ENCODE peak calls at places on chromosomes 5 and 9, in five cellular contexts. Z is hippocampal formation, X is EH, H is HFF-Myc, S is BJ. U is an unnamed sample.

GRCh38 chr9:136681945-136682699 is 5.1 kb downstream of the AGPAT2 start:
- DNase-seq in H (no peak), X (no peak), Z (no peak), S (no peak), U (no peak)

GRCh38 chr5:9483779-9484178 is 62.1 kb downstream of the SEMA5A start:
- DNase-seq in X (peak), H (no peak), S (no peak), Z (no peak), U (no peak)

GRCh38 chr5:176853151-176853793 is 42.9 kb downstream of the UNC5A start:
- DNase-seq in H (no peak), X (no peak), S (no peak), Z (no peak), U (no peak)

GRCh38 chr9:85142461-85143401 is 473.2 kb downstream of the NTRK2 start:
- DNase-seq in Z (peak), X (peak), S (no peak), H (peak), U (no peak)

GRCh38 chr5:74017786-74018211 is 391.8 kb downstream of the ARHGEF28 start:
- DNase-seq in S (peak), Z (peak), H (no peak), X (peak), U (peak)

GRCh38 chr9:137301086-137301947 is 754 bp downstream of the NRARP start:
- DNase-seq in H (no peak), Z (no peak), X (peak), S (no peak), U (no peak)

GRCh38 chr9:36623280-36623679 is 50.6 kb downstream of the MELK start:
- DNase-seq in Z (no peak), H (no peak), X (peak), S (no peak), U (peak)

GRCh38 chr5:146813748-146814147 is 64.8 kb downstream of the PPP2R2B start:
- DNase-seq in H (no peak), Z (no peak), X (no peak), S (no peak), U (no peak)

GRCh38 chr5:82018462-82018861 is 46.6 kb downstream of the ATG10 start:
- DNase-seq in Z (no peak), S (no peak), X (peak), H (no peak), U (no peak)

GRCh38 chr5:67493676-67494075 is 297.1 kb upstream of the CD180 start:
- DNase-seq in X (peak), S (no peak), Z (peak), H (no peak), U (no peak)

GRCh38 chr5:79503794-79504495 is 10.0 kb downstream of the HOMER1 start:
- DNase-seq in S (no peak), X (no peak), Z (no peak), H (no peak), U (no peak)

GRCh38 chr9:107213561-107214028 is 69.5 kb upstream of the RAD23B start:
- DNase-seq in X (peak), S (peak), Z (no peak), H (peak), U (peak)

GRCh38 chr9:8649157-8649556 is 849.6 kb upstream of the DMAC1 start:
- DNase-seq in H (no peak), S (no peak), X (no peak), Z (no peak), U (no peak)

GRCh38 chr9:71646131-71646530 is 122.2 kb downstream of the CEMIP2 start:
- DNase-seq in X (no peak), S (no peak), H (no peak), Z (no peak), U (no peak)

GRCh38 chr5:6801236-6801635 is 88.0 kb downstream of the TENT4A start:
- DNase-seq in H (no peak), S (no peak), X (no peak), Z (no peak), U (no peak)

GRCh38 chr5:94903719-94904118 is 285.2 kb downstream of the SLF1 start:
- DNase-seq in Z (no peak), H (no peak), S (no peak), X (no peak), U (no peak)

GRCh38 chr9:133799716-133800115 is 61.6 kb upstream of the SARDH start:
- DNase-seq in S (no peak), X (no peak), Z (no peak), H (no peak), U (no peak)

GRCh38 chr5:143435207-143435657 is 31.7 kb upstream of the NR3C1 start:
- DNase-seq in X (peak), S (no peak), Z (peak), H (no peak), U (no peak)

GRCh38 chr9:98365227-98365669 is 109.8 kb upstream of the TBC1D2 start:
- DNase-seq in Z (no peak), X (peak), S (no peak), H (peak), U (peak)

GRCh38 chr5:16528382-16528849 is 62.8 kb upstream of the ZNF622 start:
- DNase-seq in X (no peak), S (no peak), Z (no peak), H (no peak), U (peak)

GRCh38 chr5:188488-189481 is 2.5 kb upstream of the LRRC14B start:
- DNase-seq in Z (peak), X (peak), S (no peak), H (peak), U (peak)

GRCh38 chr5:15993934-15994333 is 185.7 kb downstream of the MARCHF11 start:
- DNase-seq in H (no peak), S (no peak), X (peak), Z (no peak), U (no peak)

GRCh38 chr9:78592866-78593265 is 295.9 kb downstream of the PSAT1 start:
- DNase-seq in X (peak), H (no peak), Z (no peak), S (no peak), U (no peak)

GRCh38 chr5:172886396-172886932 is 52.4 kb downstream of the ERGIC1 start:
- DNase-seq in X (no peak), H (no peak), S (no peak), Z (no peak), U (no peak)

GRCh38 chr9:95096807-95097206 is 220.7 kb downstream of the FANCC start:
- DNase-seq in X (no peak), H (no peak), Z (no peak), S (no peak), U (no peak)

GRCh38 chr5:38891563-38891962 is 45.8 kb downstream of the OSMR start:
- DNase-seq in H (no peak), S (no peak), Z (no peak), X (no peak), U (no peak)

GRCh38 chr9:99057665-99058625 is 47.0 kb upstream of the TGFBR1 start:
- DNase-seq in S (peak), X (peak), H (peak), Z (no peak), U (peak)

GRCh38 chr9:112002131-112002846 is 105.7 kb downstream of the UGCG start:
- DNase-seq in X (no peak), H (no peak), Z (no peak), S (no peak), U (no peak)

GRCh38 chr5:59264641-59265245 is 628.8 kb downstream of the PDE4D start:
- DNase-seq in X (peak), Z (no peak), H (no peak), S (no peak), U (no peak)

GRCh38 chr5:67234671-67235176 is 38.1 kb upstream of the CD180 start:
- DNase-seq in X (peak), Z (no peak), H (peak), S (no peak), U (no peak)

GRCh38 chr5:60436518-60436917 is 263.4 kb downstream of the DEPDC1B start:
- DNase-seq in H (no peak), S (no peak), Z (no peak), X (no peak), U (no peak)